ENCODE peak calls at places on chromosomes 4 and X, in four cellular contexts. R, Y, H and Q are unnamed samples.
A peak's percentile ranks its signal among the peaks of the same experiment; 100 is the strongest.

GRCh38 chr4:47791978-47792377 is 45.9 kb downstream of the CORIN start:
- DNase-seq in R (no peak), Y (no peak), H (no peak), Q (no peak)

GRCh38 chrX:71870337-71871098 is 40.1 kb upstream of the NHSL2 start:
- DNase-seq in R (no peak), Y (no peak), H (no peak), Q (no peak)

GRCh38 chr4:28357985-28358384 is 1497.3 kb downstream of the STIM2 start:
- DNase-seq in R (no peak), Y (no peak), H (no peak), Q (no peak)

GRCh38 chrX:68647156-68647957 is at the start of gene STARD8:
- DNase-seq in R (no peak), Y (no peak), H (no peak), Q (no peak)

GRCh38 chrX:46327229-46328081 is 217.8 kb downstream of the ZNF674 start:
- DNase-seq in R (no peak), Y (no peak), H (no peak), Q (no peak)

GRCh38 chr4:83128235-83128929 is 13.9 kb upstream of the PLAC8 start:
- DNase-seq in R (no peak), Y (peak; percentile 95), H (no peak), Q (no peak)

GRCh38 chrX:136214551-136214950 is 36.6 kb downstream of the MAP7D3 start:
- DNase-seq in R (no peak), Y (no peak), H (no peak), Q (no peak)

GRCh38 chrX:140274761-140275525 is 229.9 kb downstream of the SOX3 start:
- DNase-seq in R (no peak), Y (no peak), H (no peak), Q (no peak)

GRCh38 chr4:105895324-105895608 is at the start of gene NPNT:
- DNase-seq in R (no peak), Y (no peak), H (no peak), Q (no peak)